ENCODE peak calls at places on chromosomes 6 and 20, in four cellular contexts. C is GM12878, L is SK-N-SH, E is K562. U is an unnamed sample.

GRCh38 chr6:60668428-60668827 is 1617.6 kb downstream of the KHDRBS2 start:
- DNase-seq in C (no peak), E (no peak), L (no peak), U (no peak)

GRCh38 chr6:135498178-135498841 is 770 bp upstream of the AHI1 start:
- DNase-seq in C (no peak), E (peak), L (peak), U (peak)

GRCh38 chr6:72324591-72324990 is 297.3 kb upstream of the KCNQ5 start:
- DNase-seq in L (no peak), E (no peak), C (no peak), U (no peak)

GRCh38 chr6:17865798-17866725 is 121.4 kb downstream of the KIF13A start:
- DNase-seq in C (no peak), L (no peak), E (no peak), U (peak)

GRCh38 chr6:167758309-167759023 is 68.2 kb upstream of the AFDN start:
- DNase-seq in L (no peak), E (no peak), C (no peak), U (no peak)

GRCh38 chr20:1934578-1935573 is 39.7 kb downstream of the SIRPA start:
- DNase-seq in L (peak), E (no peak), C (no peak), U (no peak)

GRCh38 chr6:36793296-36793912 is 45.8 kb downstream of the CPNE5 start:
- DNase-seq in E (no peak), L (no peak), C (no peak), U (no peak)

GRCh38 chr6:96032646-96033045 is 16.9 kb downstream of the FUT9 start:
- DNase-seq in L (no peak), E (no peak), C (no peak), U (no peak)

GRCh38 chr6:2914318-2914660 is 11.2 kb upstream of the SERPINB9 start:
- DNase-seq in E (no peak), L (no peak), C (no peak), U (no peak)

GRCh38 chr6:147304016-147304415 is 99.8 kb downstream of the STXBP5 start:
- DNase-seq in C (no peak), L (no peak), E (no peak), U (no peak)

GRCh38 chr20:43543138-43543537 is 15.7 kb upstream of the SGK2 start:
- DNase-seq in C (no peak), E (no peak), L (no peak), U (no peak)

GRCh38 chr6:9494864-9495263 is 920.0 kb downstream of the TFAP2A start:
- DNase-seq in L (no peak), C (no peak), E (no peak), U (no peak)

GRCh38 chr6:9593566-9593965 is 821.3 kb downstream of the TFAP2A start:
- DNase-seq in C (no peak), E (no peak), L (no peak), U (no peak)

GRCh38 chr6:53111865-53112264 is 36.8 kb downstream of the GCM1 start:
- DNase-seq in L (no peak), E (no peak), C (no peak), U (no peak)

GRCh38 chr6:84618046-84618752 is 146.2 kb downstream of the TBX18 start:
- DNase-seq in E (no peak), L (no peak), C (no peak), U (no peak)

GRCh38 chr6:81722503-81723223 is 29.8 kb downstream of the TENT5A start:
- DNase-seq in E (no peak), L (no peak), C (no peak), U (no peak)

GRCh38 chr20:18213002-18213401 is 75.3 kb upstream of the ZNF133 start:
- DNase-seq in L (no peak), C (no peak), E (no peak), U (no peak)

GRCh38 chr6:139628220-139628619 is 253.8 kb upstream of the CITED2 start:
- DNase-seq in C (no peak), L (no peak), E (no peak), U (no peak)

GRCh38 chr6:65170273-65170672 is 536.8 kb downstream of the EYS start:
- DNase-seq in C (no peak), L (no peak), E (no peak), U (no peak)

GRCh38 chr6:41932378-41932777 is 9.2 kb downstream of the CCND3 start:
- DNase-seq in L (no peak), E (no peak), C (no peak), U (no peak)

GRCh38 chr6:17965397-17965796 is 22.0 kb downstream of the KIF13A start:
- DNase-seq in E (no peak), C (no peak), L (no peak), U (no peak)

GRCh38 chr20:2342243-2342642 is 38.5 kb upstream of the TGM6 start:
- DNase-seq in E (no peak), L (no peak), C (no peak), U (no peak)

GRCh38 chr6:74863968-74864367 is 341.9 kb downstream of the COL12A1 start:
- DNase-seq in E (no peak), L (no peak), C (no peak), U (no peak)

GRCh38 chr6:56913276-56914138 is 41.4 kb upstream of the BEND6 start:
- DNase-seq in C (no peak), L (no peak), E (no peak), U (no peak)

GRCh38 chr6:78942451-78942850 is 75.1 kb downstream of the IRAK1BP1 start:
- DNase-seq in C (no peak), E (no peak), L (no peak), U (no peak)

GRCh38 chr20:49320460-49320859 is 42.6 kb upstream of the ZNFX1 start:
- DNase-seq in L (peak), C (no peak), E (no peak), U (peak)

GRCh38 chr6:90859612-90860011 is 272.7 kb upstream of the MAP3K7 start:
- DNase-seq in C (no peak), E (no peak), L (peak), U (no peak)

GRCh38 chr6:87504440-87504839 is 31.7 kb downstream of the SLC35A1 start:
- DNase-seq in E (no peak), C (no peak), L (no peak), U (no peak)

GRCh38 chr6:112933947-112934346 is 586.8 kb downstream of the RFPL4B start:
- DNase-seq in E (no peak), C (no peak), L (no peak), U (no peak)

GRCh38 chr20:34872604-34873224 is at the start of gene GGT7:
- DNase-seq in C (peak), E (peak), L (peak), U (peak)

GRCh38 chr6:54916858-54917257 is 70.3 kb downstream of the FAM83B start:
- DNase-seq in L (no peak), E (no peak), C (no peak), U (peak)

GRCh38 chr6:84028350-84028749 is 5.2 kb upstream of the MRAP2 start:
- DNase-seq in L (no peak), C (no peak), E (no peak), U (no peak)

GRCh38 chr20:23050847-23051627 is 1.6 kb upstream of the THBD start:
- DNase-seq in L (no peak), C (no peak), E (peak), U (peak)

GRCh38 chr6:168361766-168362165 is 42.2 kb upstream of the DACT2 start:
- DNase-seq in E (no peak), L (no peak), C (no peak), U (no peak)

GRCh38 chr6:80425089-80425823 is 318.8 kb downstream of the BCKDHB start:
- DNase-seq in C (no peak), E (no peak), L (no peak), U (no peak)

GRCh38 chr6:161903584-161904232 is 629.8 kb upstream of the AGPAT4 start:
- DNase-seq in L (no peak), C (no peak), E (no peak), U (no peak)

DNA sequence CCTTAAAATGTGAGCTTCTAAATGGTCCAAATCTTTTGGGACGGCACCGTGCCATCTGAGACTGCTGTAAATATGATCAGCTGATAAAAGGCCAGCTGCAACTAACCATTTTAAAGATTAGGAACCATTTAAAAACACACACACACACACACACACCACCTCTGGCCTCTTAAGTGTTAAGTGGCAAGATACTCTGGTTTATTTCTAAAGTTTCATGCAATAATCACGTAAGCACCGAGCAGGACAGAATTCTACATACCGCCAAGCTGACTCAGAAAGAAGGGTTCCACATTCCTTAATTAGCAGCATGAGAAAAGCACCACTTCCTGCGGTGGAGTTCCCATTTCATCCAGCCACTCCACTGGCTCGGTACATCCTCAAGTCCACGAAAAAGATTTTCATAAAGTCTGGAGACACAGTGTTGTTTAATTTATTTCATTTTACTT is 17.8 kb upstream of the ZNF217 start:
- DNase-seq in C (peak), L (peak), E (no peak), U (peak)
- TF ChIP-seq RCOR1 in C (no peak), L (peak), E (peak), U (no peak)

DNA sequence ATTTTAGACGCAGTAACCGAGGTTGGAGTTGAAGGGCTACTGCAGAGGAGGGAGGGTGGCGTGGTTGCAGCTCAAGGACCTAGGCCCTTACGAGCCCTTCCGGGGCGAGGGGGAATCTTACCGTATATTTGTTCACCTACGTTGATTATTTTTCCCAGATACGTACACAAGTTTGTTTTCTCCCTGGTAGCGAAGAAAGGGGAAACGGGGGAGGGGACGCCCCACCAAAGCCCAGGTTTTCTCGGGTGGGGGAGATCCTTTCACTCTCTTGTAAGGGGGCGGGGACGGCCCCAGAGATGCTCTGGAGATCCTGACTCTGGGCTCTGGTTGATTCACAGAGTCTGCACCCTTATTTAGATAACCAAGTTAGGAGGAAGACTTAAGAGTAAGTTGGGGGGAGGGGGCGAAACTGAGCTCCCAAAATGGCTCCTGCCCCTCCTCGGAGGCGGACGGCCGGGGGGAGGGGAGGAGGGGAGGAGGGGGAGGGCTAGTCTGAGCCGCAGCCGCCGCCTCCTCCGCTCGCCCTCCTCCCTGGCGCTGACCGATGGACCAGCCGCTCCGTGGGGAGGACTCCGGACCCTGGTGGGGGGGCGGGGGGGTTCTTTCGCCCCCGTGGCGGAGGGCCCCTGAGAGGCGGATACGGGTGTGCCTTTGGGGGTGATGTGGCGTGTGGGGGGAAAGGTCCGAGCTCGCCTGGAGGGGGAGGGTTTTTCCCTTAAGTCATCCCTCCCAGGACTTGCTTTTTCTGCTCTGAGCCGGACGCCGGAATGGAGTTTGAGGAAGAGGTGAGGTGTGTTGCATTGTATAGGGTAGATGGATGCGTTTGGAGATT is 2.2 kb downstream of the BRD2 start:
- DNase-seq in L (peak), C (peak), E (peak), U (peak)
- TF ChIP-seq EP300 in L (peak), C (no peak), E (peak), U (no peak)

DNA sequence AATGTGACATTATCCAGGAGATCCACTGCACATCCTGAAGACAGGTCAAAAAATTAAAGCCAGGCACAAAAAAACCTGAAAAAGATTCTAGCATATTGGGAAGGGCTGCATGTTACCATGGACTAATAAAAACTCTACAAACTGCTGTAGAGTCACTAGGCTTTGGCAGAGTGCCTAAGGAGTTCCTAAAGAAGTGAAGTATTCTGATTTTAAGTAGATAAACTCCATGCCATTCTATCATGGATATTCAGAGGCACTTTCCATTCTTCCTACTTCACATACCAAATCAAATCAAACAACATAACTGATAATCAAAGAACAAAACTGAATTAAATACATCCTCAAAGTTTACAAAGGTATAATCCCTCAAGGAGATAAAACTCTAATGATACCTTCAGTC is 3.0 kb upstream of the MBOAT1 start:
- DNase-seq in E (no peak), L (no peak), C (no peak), U (no peak)
- TF ChIP-seq RCOR1 in E (no peak), L (no peak), C (no peak), U (no peak)

GRCh38 chr6:23445157-23445710 is 680.8 kb upstream of the NRSN1 start:
- DNase-seq in C (no peak), E (no peak), L (no peak), U (no peak)

GRCh38 chr6:23446394-23447001 is 679.5 kb upstream of the NRSN1 start:
- DNase-seq in E (no peak), L (peak), C (no peak), U (peak)

DNA sequence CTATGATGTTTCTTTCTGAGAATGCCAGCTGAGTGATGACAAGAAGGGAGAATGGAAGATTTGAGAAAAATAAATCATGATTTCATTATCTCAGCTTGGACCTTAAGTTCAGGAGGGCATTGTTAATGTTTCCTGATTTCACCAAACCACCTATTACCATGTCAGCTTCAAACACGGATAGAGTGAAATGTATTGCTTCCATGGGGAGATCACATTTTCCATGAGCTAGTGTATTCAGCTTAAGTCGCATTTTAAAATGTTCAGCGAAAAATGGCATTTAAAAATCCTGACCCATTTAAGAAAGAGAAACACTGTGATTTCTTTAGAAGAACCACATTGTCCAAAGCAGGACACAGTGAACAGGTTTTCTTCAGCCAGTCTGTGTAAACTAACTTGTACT is 684.2 kb upstream of the NRSN1 start:
- DNase-seq in E (no peak), L (no peak), C (no peak), U (no peak)
- TF ChIP-seq EP300 in E (no peak), L (no peak), C (no peak), U (no peak)

DNA sequence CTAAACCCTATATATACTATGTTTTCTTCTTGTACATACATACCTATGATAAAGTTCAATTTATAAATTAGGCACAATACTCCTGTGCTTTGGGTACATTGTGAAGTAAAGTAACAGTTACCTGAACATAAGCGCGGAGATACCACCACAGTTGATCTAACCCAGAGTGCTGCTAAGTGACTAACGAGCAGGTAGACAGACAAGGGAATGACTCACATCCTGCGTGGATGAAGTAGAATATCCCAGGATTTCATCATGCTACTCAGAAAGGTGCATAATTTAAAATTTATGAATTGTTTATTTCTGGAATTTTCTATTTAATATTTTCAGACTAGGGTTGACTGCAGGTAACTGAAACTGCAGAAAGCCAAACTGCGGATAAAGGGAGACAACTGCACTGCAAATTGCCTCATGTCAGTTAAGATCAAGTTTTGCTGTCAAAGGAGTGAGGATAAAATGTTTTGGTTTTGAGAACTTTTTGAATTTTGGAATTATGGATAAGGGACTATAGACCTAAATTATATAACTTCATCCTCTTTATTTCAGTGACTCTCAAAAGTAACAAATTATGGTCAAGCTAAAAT is 14.4 kb downstream of the MKKS start:
- DNase-seq in E (no peak), L (no peak), C (no peak), U (peak)
- TF ChIP-seq RCOR1 in E (no peak), L (no peak), C (no peak), U (no peak)

DNA sequence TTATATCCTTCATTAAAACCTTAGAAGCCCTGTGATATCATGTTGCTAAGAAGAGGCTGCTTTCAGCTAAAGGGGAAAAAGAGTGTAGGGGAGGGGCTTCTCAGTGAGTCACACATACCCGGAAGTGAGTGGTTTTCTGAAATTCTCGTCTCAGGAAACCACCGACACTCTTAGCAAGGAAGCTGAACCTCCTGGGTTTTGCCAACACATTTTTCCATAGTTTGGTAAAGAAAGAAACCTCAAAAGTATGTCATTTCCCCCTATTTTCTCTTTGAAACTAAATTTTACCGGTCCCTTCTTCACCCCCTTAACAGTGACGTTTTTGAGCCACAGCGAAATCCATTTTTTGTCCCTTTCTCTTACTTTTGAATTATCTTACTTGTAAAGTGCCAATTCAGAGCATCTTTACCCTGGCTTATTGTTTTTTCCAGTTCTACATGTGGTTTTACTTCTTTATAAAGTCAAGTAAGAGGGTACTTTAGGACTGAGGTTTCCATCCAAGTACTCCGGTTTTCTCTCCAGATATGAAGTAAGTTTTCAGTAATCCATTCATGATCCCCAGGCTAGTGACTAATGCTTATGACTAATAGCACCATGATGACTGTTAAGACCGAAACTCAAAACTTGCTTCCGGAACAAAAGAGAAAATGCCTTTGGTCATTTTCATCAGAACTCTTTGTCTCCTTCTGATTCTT is 219.3 kb downstream of the ARHGAP18 start:
- DNase-seq in E (peak), L (no peak), C (peak), U (peak)
- TF ChIP-seq EP300 in E (peak), L (peak), C (no peak), U (peak)

GRCh38 chr6:105485456-105485855 is 82.6 kb upstream of the PREP start:
- DNase-seq in L (no peak), C (no peak), E (no peak), U (no peak)

GRCh38 chr6:105484238-105485161 is 81.6 kb upstream of the PREP start:
- DNase-seq in E (peak), C (no peak), L (peak), U (peak)

GRCh38 chr6:105483492-105483891 is 80.6 kb upstream of the PREP start:
- DNase-seq in C (no peak), E (no peak), L (no peak), U (no peak)

GRCh38 chr6:105482956-105483355 is 80.1 kb upstream of the PREP start:
- DNase-seq in C (no peak), E (no peak), L (no peak), U (no peak)

DNA sequence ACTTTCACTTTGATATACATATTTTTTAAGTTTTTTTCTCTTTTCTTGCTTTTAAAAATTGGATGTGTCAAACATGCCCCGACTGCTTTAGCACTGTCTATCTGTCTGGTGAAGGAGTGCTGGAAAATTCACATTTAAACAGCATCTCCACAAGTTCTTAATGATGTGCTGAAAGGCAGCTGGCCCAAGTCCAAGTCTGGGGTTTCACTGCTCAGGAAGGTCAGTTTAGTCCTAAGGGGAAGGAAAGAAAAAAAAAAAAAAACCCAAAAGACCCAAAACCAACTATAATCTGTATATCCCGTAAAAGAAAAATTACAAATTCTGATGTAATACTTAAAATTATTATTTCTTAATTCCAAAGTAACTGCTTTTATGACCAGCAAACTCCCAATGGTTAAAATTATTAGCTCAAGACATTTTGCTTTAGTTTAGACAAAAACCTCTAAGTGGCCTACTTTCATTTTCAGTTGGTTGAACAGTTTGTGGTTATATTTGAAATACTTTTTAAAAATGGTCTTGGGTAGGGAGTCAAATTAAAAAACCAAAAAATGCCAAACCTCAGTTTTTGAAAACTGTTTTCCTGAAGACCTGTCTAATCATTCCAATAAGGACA is 79.5 kb upstream of the PREP start:
- DNase-seq in L (no peak), E (no peak), C (no peak), U (no peak)
- TF ChIP-seq RCOR1 in L (no peak), E (no peak), C (no peak), U (no peak)

U was measured in A549.